ENCODE peak calls at places on chromosomes 3 and 15, in ten cellular contexts. P is hypothalamus; D is amniotic epithelial cell; T is T-cell; R is AG08396; Y is adrenal gland; L is activated naive CD4-positive, alpha-beta T cell treated with Interleukin-2 at 50 U/mL for 16 hours; K is OCI-M1; X is RPMI8226; W is ovary. U is an unnamed sample.

GRCh38 chr3:134794950-134795775 is at the start of gene EPHB1:
- DNase-seq in X (peak; percentile 78), L (peak; percentile 52), T (no peak), W (peak; percentile 74), R (peak; percentile 93), Y (peak; percentile 77), P (peak; percentile 83), D (peak; percentile 73), K (peak; percentile 73), U (peak; percentile 99)

GRCh38 chr15:70275461-70276138 is 177.9 kb upstream of the TLE3 start:
- DNase-seq in D (no peak), Y (no peak), K (no peak), P (no peak), W (peak; percentile 5), L (no peak), T (no peak), R (no peak), X (no peak), U (no peak)

GRCh38 chr3:22443834-22444233 is 692.8 kb upstream of the ZNF385D start:
- DNase-seq in P (no peak), R (no peak), K (no peak), L (no peak), X (no peak), T (no peak), Y (no peak), D (no peak), W (no peak), U (no peak)

GRCh38 chr15:60780147-60780546 is 301.2 kb upstream of the ICE2 start:
- DNase-seq in T (no peak), K (no peak), D (no peak), Y (no peak), W (no peak), X (no peak), R (no peak), P (no peak), L (no peak), U (no peak)

GRCh38 chr3:127263586-127264231 is 24.1 kb downstream of the PRR20G start:
- DNase-seq in P (no peak), T (no peak), W (no peak), Y (no peak), X (no peak), D (no peak), K (no peak), L (no peak), R (no peak), U (peak; percentile 37)

GRCh38 chr3:171225101-171225674 is 198.7 kb upstream of the SLC2A2 start:
- DNase-seq in P (no peak), X (no peak), Y (no peak), R (no peak), T (no peak), D (no peak), W (no peak), L (no peak), K (no peak), U (no peak)

GRCh38 chr3:141959531-141959920 is 83.1 kb downstream of the ATP1B3 start:
- DNase-seq in W (no peak), Y (peak; percentile 17), P (no peak), D (peak; percentile 58), R (no peak), L (no peak), K (no peak), T (no peak), X (no peak), U (no peak)

GRCh38 chr3:192825191-192825590 is 92.5 kb downstream of the MB21D2 start:
- DNase-seq in P (no peak), D (no peak), Y (no peak), X (no peak), L (no peak), T (no peak), R (no peak), W (no peak), K (no peak), U (no peak)

GRCh38 chr3:71109241-71109976 is 474.1 kb downstream of the FOXP1 start:
- DNase-seq in X (no peak), T (no peak), Y (no peak), K (no peak), R (no peak), W (no peak), P (no peak), D (peak; percentile 78), L (no peak), U (no peak)

GRCh38 chr15:74375303-74375693 is 7.9 kb upstream of the CYP11A1 start:
- DNase-seq in D (peak; percentile 71), L (peak; percentile 88), K (peak; percentile 92), R (peak; percentile 86), P (no peak), W (peak; percentile 81), Y (peak; percentile 91), X (peak; percentile 96), T (peak; percentile 68), U (peak; percentile 93)

GRCh38 chr3:77871436-77871835 is 831.5 kb downstream of the ROBO2 start:
- DNase-seq in R (no peak), L (no peak), K (no peak), X (no peak), P (no peak), D (no peak), W (no peak), Y (no peak), T (no peak), U (no peak)

GRCh38 chr15:79978694-79979519 is 7.9 kb upstream of the BCL2A1 start:
- DNase-seq in P (no peak), T (no peak), X (peak; percentile 35), D (peak; percentile 91), L (no peak), K (peak; percentile 75), R (peak; percentile 52), Y (no peak), W (no peak), U (no peak)

GRCh38 chr3:132167870-132168269 is 133.1 kb upstream of the CPNE4 start:
- DNase-seq in K (no peak), D (no peak), R (no peak), Y (no peak), W (no peak), P (no peak), L (no peak), X (no peak), T (no peak), U (no peak)

GRCh38 chr3:62318752-62319569 is 54.4 kb downstream of the FEZF2 start:
- DNase-seq in P (peak; percentile 71), R (peak; percentile 85), L (peak; percentile 71), X (peak; percentile 25), T (peak; percentile 39), W (peak; percentile 85), D (peak; percentile 76), K (peak; percentile 44), Y (peak; percentile 88), U (peak; percentile 85)

GRCh38 chr15:57358611-57359010 is 17.7 kb upstream of the CGNL1 start:
- DNase-seq in P (no peak), T (no peak), W (no peak), L (no peak), D (no peak), Y (no peak), R (no peak), X (no peak), K (no peak), U (no peak)

GRCh38 chr15:86850939-86851338 is 771.3 kb downstream of the AGBL1 start:
- DNase-seq in P (no peak), R (no peak), W (no peak), T (no peak), D (no peak), X (no peak), L (no peak), K (no peak), Y (no peak), U (no peak)

GRCh38 chr3:152241142-152242067 is 27.3 kb upstream of the MBNL1 start:
- DNase-seq in D (peak; percentile 62), Y (no peak), P (no peak), W (no peak), R (no peak), L (no peak), T (no peak), X (peak; percentile 63), K (peak; percentile 74), U (no peak)

GRCh38 chr3:127857270-127857801 is 35.0 kb upstream of the MGLL start:
- DNase-seq in P (no peak), L (no peak), T (no peak), K (no peak), W (no peak), R (no peak), D (peak; percentile 10), X (no peak), Y (no peak), U (no peak)

GRCh38 chr15:75033809-75034208 is 10.4 kb downstream of the PPCDC start:
- DNase-seq in T (no peak), P (no peak), L (no peak), X (no peak), K (no peak), D (no peak), W (no peak), R (no peak), Y (no peak), U (no peak)

GRCh38 chr3:158405507-158405906 is 165.5 kb upstream of the MLF1 start:
- DNase-seq in T (no peak), L (no peak), W (no peak), Y (no peak), R (no peak), D (no peak), P (no peak), K (no peak), X (no peak), U (no peak)

GRCh38 chr3:8554725-8555621 is 53.4 kb downstream of the LMCD1 start:
- DNase-seq in D (peak; percentile 84), P (no peak), R (peak; percentile 68), W (peak; percentile 48), T (no peak), Y (no peak), K (no peak), X (no peak), L (no peak), U (no peak)

GRCh38 chr3:39105687-39106063 is 1.8 kb downstream of the GORASP1 start:
- DNase-seq in P (no peak), X (no peak), D (no peak), R (no peak), L (no peak), Y (no peak), T (no peak), K (no peak), W (no peak), U (no peak)

GRCh38 chr3:194994551-194994981 is 276.4 kb downstream of the XXYLT1 start:
- DNase-seq in T (no peak), R (no peak), X (no peak), P (no peak), L (no peak), D (no peak), Y (no peak), W (no peak), K (no peak), U (no peak)

U was measured in G401.